ENCODE peak calls at places on chromosomes 1 and 21, in five cellular contexts. O is lower lobe of right lung, J is right lobe of liver, M is cardiac muscle cell, A is fibroblast of pulmonary artery. F is an unnamed sample.

GRCh38 chr1:91884459-91885290 is 1.3 kb downstream of the TGFBR3 start:
- DNase-seq in J (peak; percentile 60), A (peak; percentile 29), M (peak; percentile 37), O (no peak), F (no peak)

GRCh38 chr1:204909109-204909508 is 38.4 kb downstream of the NFASC start:
- DNase-seq in O (no peak), A (no peak), M (no peak), J (no peak), F (no peak)

GRCh38 chr1:31785020-31785946 is 21.1 kb upstream of the ADGRB2 start:
- DNase-seq in O (peak; percentile 40), J (peak; percentile 37), A (no peak), M (no peak), F (no peak)

GRCh38 chr1:109242387-109242786 is 7.0 kb upstream of the CELSR2 start:
- DNase-seq in O (no peak), J (no peak), A (peak; percentile 47), M (no peak), F (no peak)

GRCh38 chr21:15682977-15683376 is 46.8 kb upstream of the USP25 start:
- DNase-seq in A (peak; percentile 79), O (no peak), M (no peak), J (no peak), F (no peak)

GRCh38 chr1:172909606-172910326 is 141.0 kb downstream of the TNFSF18 start:
- DNase-seq in A (peak; percentile 90), M (no peak), J (no peak), O (no peak), F (peak; percentile 80)

GRCh38 chr1:38941527-38942019 is at the start of gene RHBDL2:
- DNase-seq in A (peak; percentile 65), O (peak; percentile 68), J (peak; percentile 49), M (no peak), F (no peak)

GRCh38 chr1:52502789-52503188 is 50.1 kb downstream of the TUT4 start:
- DNase-seq in A (peak; percentile 1), M (peak; percentile 9), O (no peak), J (no peak), F (no peak)

GRCh38 chr1:16073490-16074104 is at the start of gene FAM131C:
- DNase-seq in O (no peak), J (no peak), M (peak; percentile 71), A (no peak), F (no peak)

GRCh38 chr1:8858888-8859706 is 19.4 kb downstream of the ENO1 start:
- DNase-seq in J (no peak), O (no peak), A (peak; percentile 78), M (peak; percentile 60), F (peak; percentile 55)

GRCh38 chr1:152436593-152437338 is 22.7 kb upstream of the CRNN start:
- DNase-seq in O (no peak), M (no peak), A (no peak), J (no peak), F (no peak)

GRCh38 chr1:112887599-112888303 is 68.2 kb downstream of the SLC16A1 start:
- DNase-seq in M (no peak), J (no peak), A (no peak), O (no peak), F (no peak)

GRCh38 chr1:154847891-154848290 is 22.2 kb downstream of the KCNN3 start:
- DNase-seq in O (no peak), A (peak; percentile 23), J (no peak), M (no peak), F (no peak)

GRCh38 chr1:59292557-59292956 is 4.3 kb upstream of the FGGY start:
- DNase-seq in J (peak; percentile 82), A (peak; percentile 98), O (no peak), M (no peak), F (no peak)

GRCh38 chr1:100746542-100746932 is 27.0 kb downstream of the VCAM1 start:
- DNase-seq in M (no peak), O (no peak), J (no peak), A (no peak), F (no peak)

GRCh38 chr1:34412597-34413392 is 236.1 kb downstream of the C1orf94 start:
- DNase-seq in J (no peak), O (no peak), A (no peak), M (no peak), F (no peak)
- H3K4me3 ChIP-seq in J (no peak overlapping the region), O (no peak overlapping the region), A (no peak overlapping the region), M (no peak overlapping the region), F (no peak overlapping the region)

DNA sequence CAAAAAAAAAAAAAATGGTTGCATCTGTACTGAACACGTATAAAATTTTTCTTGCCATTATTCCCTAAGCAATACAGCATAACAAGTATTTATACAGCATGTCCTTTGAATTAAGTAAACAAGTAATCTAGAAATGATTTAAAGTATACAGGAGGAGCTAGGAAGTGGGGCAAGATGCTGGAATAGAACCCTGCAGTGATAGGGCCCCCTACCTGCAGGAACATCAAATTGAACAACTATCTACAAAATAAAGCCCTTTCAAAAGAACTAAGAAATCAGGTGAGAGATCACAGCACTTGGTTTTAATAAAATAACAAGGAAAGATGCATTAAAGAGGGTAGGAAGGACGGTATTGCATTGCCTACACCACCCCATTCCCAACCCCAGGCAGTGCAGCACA is 10.9 kb downstream of the TSHB start:
- DNase-seq in J (no peak), O (no peak), A (no peak), M (no peak), F (no peak)
- TF ChIP-seq CTCF in J (no peak), O (no peak), A (no peak), M (no peak), F (no peak)

GRCh38 chr1:110637475-110637874 is 31.3 kb upstream of the KCNA2 start:
- DNase-seq in A (no peak), M (no peak), J (no peak), O (no peak), F (no peak)
- H3K4me3 ChIP-seq in A (no peak overlapping the region), M (no peak overlapping the region), J (no peak overlapping the region), O (no peak overlapping the region), F (no peak overlapping the region)

DNA sequence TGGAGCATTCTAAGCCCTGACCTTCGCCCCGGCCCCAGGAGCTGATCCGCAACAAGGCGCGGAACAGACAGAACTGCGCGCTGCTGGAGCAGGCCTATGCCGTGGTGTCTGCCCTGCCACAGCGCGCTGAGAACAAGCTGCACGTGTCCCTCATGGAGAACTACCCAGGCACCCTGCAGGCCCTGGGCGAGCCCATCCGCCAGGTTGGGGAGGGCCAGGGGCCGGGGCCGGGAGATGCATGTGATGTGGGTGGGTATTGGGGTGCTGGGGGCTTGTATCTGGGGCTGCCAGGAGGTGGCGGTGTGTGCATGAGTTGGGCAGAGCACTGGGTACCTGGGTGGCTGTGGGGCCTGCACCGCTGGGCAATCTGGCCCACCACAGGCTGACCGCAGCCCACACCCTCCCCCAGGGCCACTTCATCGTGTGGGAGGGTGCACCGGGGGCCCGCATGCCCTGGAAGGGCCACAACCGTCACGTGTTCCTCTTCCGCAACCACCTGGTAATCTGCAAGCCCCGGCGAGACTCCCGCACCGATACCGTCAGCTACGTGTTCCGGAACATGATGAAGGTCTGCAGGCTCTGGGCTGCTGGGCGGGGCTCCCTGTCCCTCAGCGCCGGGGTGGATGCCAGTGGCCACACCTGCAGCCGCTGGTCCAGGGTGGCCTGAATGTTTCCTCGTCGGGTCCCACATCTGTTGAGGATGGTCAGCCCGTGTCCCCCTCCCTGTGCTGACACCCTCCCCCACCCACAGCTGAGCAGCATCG is 65.8 kb downstream of the TRIM11 start:
- DNase-seq in A (no peak), O (peak; percentile 41), J (peak; percentile 35), M (no peak), F (no peak)
- TF ChIP-seq CTCF in A (peak; percentile 24), O (peak; percentile 17), J (no peak), M (peak; percentile 46), F (no peak)

F was measured in astrocyte of the cerebellum.